ENCODE peak calls at places on chromosomes 3 and 15, in four cellular contexts. A is renal cortical epithelial cell, L is ecto neural progenitor cell, R is HTR-8/SVneo. N is an unnamed sample.

GRCh38 chr3:57093489-57093888 is 33.0 kb downstream of the SPATA12 start:
- DNase-seq in L (no peak), A (no peak), R (no peak), N (no peak)

GRCh38 chr3:44074181-44074580 is 167.5 kb upstream of the TOPAZ1 start:
- DNase-seq in R (no peak), L (peak), A (no peak), N (peak)

GRCh38 chr3:86984271-86984670 is 6.7 kb downstream of the VGLL3 start:
- DNase-seq in R (no peak), A (no peak), L (no peak), N (no peak)

GRCh38 chr15:25693321-25694237 is 169.5 kb downstream of the ATP10A start:
- DNase-seq in L (peak), R (no peak), A (no peak), N (no peak)

GRCh38 chr3:194397757-194398312 is 1.2 kb downstream of the GP5 start:
- DNase-seq in L (peak), R (no peak), A (no peak), N (no peak)

GRCh38 chr3:190902292-190902691 is 39.8 kb upstream of the GMNC start:
- DNase-seq in L (no peak), A (no peak), R (no peak), N (no peak)

GRCh38 chr3:107954845-107955244 is 136.0 kb downstream of the CD47 start:
- DNase-seq in L (no peak), A (no peak), R (no peak), N (no peak)

GRCh38 chr3:17233398-17233800 is 348.6 kb downstream of the PLCL2 start:
- DNase-seq in A (peak), L (no peak), R (peak), N (no peak)

GRCh38 chr15:49124371-49124770 is 31.0 kb downstream of the COPS2 start:
- DNase-seq in R (no peak), A (no peak), L (no peak), N (no peak)

GRCh38 chr15:73838795-73839565 is 34.4 kb upstream of the TBC1D21 start:
- DNase-seq in A (no peak), L (no peak), R (no peak), N (no peak)

GRCh38 chr3:40780801-40781406 is 256.1 kb downstream of the ZNF621 start:
- DNase-seq in L (peak), R (no peak), A (no peak), N (peak)

GRCh38 chr3:195319060-195319459 is 48.1 kb upstream of the XXYLT1 start:
- DNase-seq in A (no peak), R (no peak), L (no peak), N (no peak)

GRCh38 chr3:52020796-52021195 is 25.1 kb upstream of the RPL29 start:
- DNase-seq in A (no peak), R (no peak), L (no peak), N (no peak)